ENCODE peak calls at places on chromosomes 16 and 17, in five cellular contexts. One of them, this sample, is unnamed.

GRCh38 chr17:39118674-39119419 is 32.6 kb downstream of the PLXDC1 start:
- DNase-seq in GDM1: no peak
- DNase-seq in lower leg skin: no peak
- DNase-seq in activated CD4-positive, alpha-beta T cell treated with anti-CD3 and anti-CD28 coated beads for 48 hours: no peak
- DNase-seq in activated naive CD4-positive, alpha-beta T cell: no peak
- DNase-seq in this sample: no peak

GRCh38 chr16:31093132-31093703 is 1.4 kb downstream of the VKORC1 start:
- DNase-seq in GDM1: no peak
- DNase-seq in lower leg skin: no peak
- DNase-seq in activated CD4-positive, alpha-beta T cell treated with anti-CD3 and anti-CD28 coated beads for 48 hours: no peak
- DNase-seq in activated naive CD4-positive, alpha-beta T cell: no peak
- DNase-seq in this sample: no peak

GRCh38 chr17:49218941-49219913 is 8.7 kb downstream of the ABI3 start:
- DNase-seq in GDM1: peak
- DNase-seq in lower leg skin: no peak
- DNase-seq in activated CD4-positive, alpha-beta T cell treated with anti-CD3 and anti-CD28 coated beads for 48 hours: no peak
- DNase-seq in activated naive CD4-positive, alpha-beta T cell: no peak
- DNase-seq in this sample: peak

GRCh38 chr17:19313066-19313745 is 49.3 kb downstream of the B9D1 start:
- DNase-seq in GDM1: no peak
- DNase-seq in lower leg skin: no peak
- DNase-seq in activated CD4-positive, alpha-beta T cell treated with anti-CD3 and anti-CD28 coated beads for 48 hours: no peak
- DNase-seq in activated naive CD4-positive, alpha-beta T cell: no peak
- DNase-seq in this sample: no peak

GRCh38 chr16:5003828-5004227 is 29.9 kb downstream of the NAGPA start:
- DNase-seq in GDM1: no peak
- DNase-seq in lower leg skin: no peak
- DNase-seq in activated CD4-positive, alpha-beta T cell treated with anti-CD3 and anti-CD28 coated beads for 48 hours: no peak
- DNase-seq in activated naive CD4-positive, alpha-beta T cell: no peak
- DNase-seq in this sample: no peak

GRCh38 chr17:45294506-45294905 is 22.3 kb downstream of the MAP3K14 start:
- DNase-seq in GDM1: no peak
- DNase-seq in lower leg skin: no peak
- DNase-seq in activated CD4-positive, alpha-beta T cell treated with anti-CD3 and anti-CD28 coated beads for 48 hours: no peak
- DNase-seq in activated naive CD4-positive, alpha-beta T cell: no peak
- DNase-seq in this sample: no peak

GRCh38 chr17:37234106-37234505 is 141.7 kb upstream of the C17orf78 start:
- DNase-seq in GDM1: no peak
- DNase-seq in lower leg skin: no peak
- DNase-seq in activated CD4-positive, alpha-beta T cell treated with anti-CD3 and anti-CD28 coated beads for 48 hours: no peak
- DNase-seq in activated naive CD4-positive, alpha-beta T cell: no peak
- DNase-seq in this sample: no peak

GRCh38 chr17:17495448-17496188 is 577 bp downstream of the RASD1 start:
- DNase-seq in GDM1: no peak
- DNase-seq in lower leg skin: peak
- DNase-seq in activated CD4-positive, alpha-beta T cell treated with anti-CD3 and anti-CD28 coated beads for 48 hours: peak
- DNase-seq in activated naive CD4-positive, alpha-beta T cell: no peak
- DNase-seq in this sample: peak

GRCh38 chr16:49556252-49557069 is 182.9 kb downstream of the C16orf78 start:
- DNase-seq in GDM1: no peak
- DNase-seq in lower leg skin: no peak
- DNase-seq in activated CD4-positive, alpha-beta T cell treated with anti-CD3 and anti-CD28 coated beads for 48 hours: no peak
- DNase-seq in activated naive CD4-positive, alpha-beta T cell: no peak
- DNase-seq in this sample: peak

GRCh38 chr16:71383054-71383773 is 24.7 kb downstream of the CALB2 start:
- DNase-seq in GDM1: no peak
- DNase-seq in lower leg skin: no peak
- DNase-seq in activated CD4-positive, alpha-beta T cell treated with anti-CD3 and anti-CD28 coated beads for 48 hours: peak
- DNase-seq in activated naive CD4-positive, alpha-beta T cell: no peak
- DNase-seq in this sample: no peak

GRCh38 chr16:88411951-88412576 is 29.3 kb downstream of the ZNF469 start:
- DNase-seq in GDM1: no peak
- DNase-seq in lower leg skin: no peak
- DNase-seq in activated CD4-positive, alpha-beta T cell treated with anti-CD3 and anti-CD28 coated beads for 48 hours: no peak
- DNase-seq in activated naive CD4-positive, alpha-beta T cell: no peak
- DNase-seq in this sample: no peak

GRCh38 chr17:55161935-55162555 is 102.7 kb upstream of the HLF start:
- DNase-seq in GDM1: no peak
- DNase-seq in lower leg skin: no peak
- DNase-seq in activated CD4-positive, alpha-beta T cell treated with anti-CD3 and anti-CD28 coated beads for 48 hours: no peak
- DNase-seq in activated naive CD4-positive, alpha-beta T cell: no peak
- DNase-seq in this sample: no peak

GRCh38 chr16:1049976-1050247 is 22.6 kb upstream of the SSTR5 start:
- DNase-seq in GDM1: no peak
- DNase-seq in lower leg skin: no peak
- DNase-seq in activated CD4-positive, alpha-beta T cell treated with anti-CD3 and anti-CD28 coated beads for 48 hours: no peak
- DNase-seq in activated naive CD4-positive, alpha-beta T cell: no peak
- DNase-seq in this sample: no peak

GRCh38 chr17:65088621-65089385 is 32.3 kb upstream of the GNA13 start:
- DNase-seq in GDM1: no peak
- DNase-seq in lower leg skin: no peak
- DNase-seq in activated CD4-positive, alpha-beta T cell treated with anti-CD3 and anti-CD28 coated beads for 48 hours: no peak
- DNase-seq in activated naive CD4-positive, alpha-beta T cell: no peak
- DNase-seq in this sample: no peak

GRCh38 chr16:48201515-48202201 is 42.4 kb upstream of the LONP2 start:
- DNase-seq in GDM1: no peak
- DNase-seq in lower leg skin: no peak
- DNase-seq in activated CD4-positive, alpha-beta T cell treated with anti-CD3 and anti-CD28 coated beads for 48 hours: no peak
- DNase-seq in activated naive CD4-positive, alpha-beta T cell: no peak
- DNase-seq in this sample: no peak

GRCh38 chr17:4080686-4081085 is 62.1 kb downstream of the ZZEF1 start:
- DNase-seq in GDM1: no peak
- DNase-seq in lower leg skin: no peak
- DNase-seq in activated CD4-positive, alpha-beta T cell treated with anti-CD3 and anti-CD28 coated beads for 48 hours: no peak
- DNase-seq in activated naive CD4-positive, alpha-beta T cell: no peak
- DNase-seq in this sample: no peak

GRCh38 chr17:81385320-81386111 is 9.7 kb upstream of the BAHCC1 start:
- DNase-seq in GDM1: no peak
- DNase-seq in lower leg skin: no peak
- DNase-seq in activated CD4-positive, alpha-beta T cell treated with anti-CD3 and anti-CD28 coated beads for 48 hours: no peak
- DNase-seq in activated naive CD4-positive, alpha-beta T cell: no peak
- DNase-seq in this sample: no peak

GRCh38 chr17:35542990-35543389 is 5.5 kb upstream of the SLFN12L start:
- DNase-seq in GDM1: peak
- DNase-seq in lower leg skin: no peak
- DNase-seq in activated CD4-positive, alpha-beta T cell treated with anti-CD3 and anti-CD28 coated beads for 48 hours: no peak
- DNase-seq in activated naive CD4-positive, alpha-beta T cell: no peak
- DNase-seq in this sample: no peak

GRCh38 chr16:27225536-27226360 is 22.4 kb downstream of the KDM8 start:
- DNase-seq in GDM1: no peak
- DNase-seq in lower leg skin: no peak
- DNase-seq in activated CD4-positive, alpha-beta T cell treated with anti-CD3 and anti-CD28 coated beads for 48 hours: no peak
- DNase-seq in activated naive CD4-positive, alpha-beta T cell: no peak
- DNase-seq in this sample: no peak

GRCh38 chr16:72256398-72257048 is 84.6 kb upstream of the PMFBP1 start:
- DNase-seq in GDM1: no peak
- DNase-seq in lower leg skin: no peak
- DNase-seq in activated CD4-positive, alpha-beta T cell treated with anti-CD3 and anti-CD28 coated beads for 48 hours: no peak
- DNase-seq in activated naive CD4-positive, alpha-beta T cell: no peak
- DNase-seq in this sample: no peak

GRCh38 chr16:11597737-11598136 is 11.0 kb upstream of the LITAF start:
- DNase-seq in GDM1: no peak
- DNase-seq in lower leg skin: no peak
- DNase-seq in activated CD4-positive, alpha-beta T cell treated with anti-CD3 and anti-CD28 coated beads for 48 hours: no peak
- DNase-seq in activated naive CD4-positive, alpha-beta T cell: no peak
- DNase-seq in this sample: peak

GRCh38 chr16:79127768-79128167 is 472.8 kb downstream of the MAF start:
- DNase-seq in GDM1: no peak
- DNase-seq in lower leg skin: no peak
- DNase-seq in activated CD4-positive, alpha-beta T cell treated with anti-CD3 and anti-CD28 coated beads for 48 hours: no peak
- DNase-seq in activated naive CD4-positive, alpha-beta T cell: no peak
- DNase-seq in this sample: no peak

GRCh38 chr16:49470550-49470949 is 96.9 kb downstream of the C16orf78 start:
- DNase-seq in GDM1: no peak
- DNase-seq in lower leg skin: no peak
- DNase-seq in activated CD4-positive, alpha-beta T cell treated with anti-CD3 and anti-CD28 coated beads for 48 hours: no peak
- DNase-seq in activated naive CD4-positive, alpha-beta T cell: no peak
- DNase-seq in this sample: no peak

GRCh38 chr17:75102385-75102821 is 7.4 kb upstream of the ARMC7 start:
- DNase-seq in GDM1: peak
- DNase-seq in lower leg skin: no peak
- DNase-seq in activated CD4-positive, alpha-beta T cell treated with anti-CD3 and anti-CD28 coated beads for 48 hours: no peak
- DNase-seq in activated naive CD4-positive, alpha-beta T cell: no peak
- DNase-seq in this sample: no peak

GRCh38 chr17:18917506-18918032 is 34.4 kb upstream of the SLC5A10 start:
- DNase-seq in GDM1: no peak
- DNase-seq in lower leg skin: no peak
- DNase-seq in activated CD4-positive, alpha-beta T cell treated with anti-CD3 and anti-CD28 coated beads for 48 hours: no peak
- DNase-seq in activated naive CD4-positive, alpha-beta T cell: no peak
- DNase-seq in this sample: no peak

GRCh38 chr17:10071141-10071540 is 127.3 kb downstream of the GAS7 start:
- DNase-seq in GDM1: no peak
- DNase-seq in lower leg skin: no peak
- DNase-seq in activated CD4-positive, alpha-beta T cell treated with anti-CD3 and anti-CD28 coated beads for 48 hours: no peak
- DNase-seq in activated naive CD4-positive, alpha-beta T cell: no peak
- DNase-seq in this sample: no peak

GRCh38 chr17:77858291-77859034 is 100.0 kb upstream of the TNRC6C start:
- DNase-seq in GDM1: no peak
- DNase-seq in lower leg skin: no peak
- DNase-seq in activated CD4-positive, alpha-beta T cell treated with anti-CD3 and anti-CD28 coated beads for 48 hours: no peak
- DNase-seq in activated naive CD4-positive, alpha-beta T cell: no peak
- DNase-seq in this sample: no peak

GRCh38 chr17:42345396-42346078 is 42.7 kb downstream of the STAT3 start:
- DNase-seq in GDM1: no peak
- DNase-seq in lower leg skin: no peak
- DNase-seq in activated CD4-positive, alpha-beta T cell treated with anti-CD3 and anti-CD28 coated beads for 48 hours: no peak
- DNase-seq in activated naive CD4-positive, alpha-beta T cell: no peak
- DNase-seq in this sample: no peak

GRCh38 chr16:85699628-85700027 is 10.9 kb upstream of the GINS2 start:
- DNase-seq in GDM1: no peak
- DNase-seq in lower leg skin: no peak
- DNase-seq in activated CD4-positive, alpha-beta T cell treated with anti-CD3 and anti-CD28 coated beads for 48 hours: peak
- DNase-seq in activated naive CD4-positive, alpha-beta T cell: no peak
- DNase-seq in this sample: peak

GRCh38 chr17:52751051-52751450 is 592.5 kb upstream of the CA10 start:
- DNase-seq in GDM1: no peak
- DNase-seq in lower leg skin: no peak
- DNase-seq in activated CD4-positive, alpha-beta T cell treated with anti-CD3 and anti-CD28 coated beads for 48 hours: no peak
- DNase-seq in activated naive CD4-positive, alpha-beta T cell: no peak
- DNase-seq in this sample: no peak

GRCh38 chr17:77316191-77316641 is 175.4 kb downstream of the SEC14L1 start:
- DNase-seq in GDM1: no peak
- DNase-seq in lower leg skin: peak
- DNase-seq in activated CD4-positive, alpha-beta T cell treated with anti-CD3 and anti-CD28 coated beads for 48 hours: no peak
- DNase-seq in activated naive CD4-positive, alpha-beta T cell: no peak
- DNase-seq in this sample: no peak

GRCh38 chr17:7579839-7580630 is 597 bp downstream of the CD68 start:
- DNase-seq in GDM1: no peak
- DNase-seq in lower leg skin: no peak
- DNase-seq in activated CD4-positive, alpha-beta T cell treated with anti-CD3 and anti-CD28 coated beads for 48 hours: peak
- DNase-seq in activated naive CD4-positive, alpha-beta T cell: no peak
- DNase-seq in this sample: no peak

GRCh38 chr17:68782829-68783228 is 172.4 kb downstream of the ABCA8 start:
- DNase-seq in GDM1: no peak
- DNase-seq in lower leg skin: peak
- DNase-seq in activated CD4-positive, alpha-beta T cell treated with anti-CD3 and anti-CD28 coated beads for 48 hours: no peak
- DNase-seq in activated naive CD4-positive, alpha-beta T cell: no peak
- DNase-seq in this sample: no peak